ENCODE peak calls at places on chromosomes 13 and 19, in ten cellular contexts. One of them, this sample, is unnamed. For H3K4me1, the result is how much of the 10 kb centered on the place peaks cover.

GRCh38 chr13:86729206-86729605 is 930.0 kb upstream of the SLITRK6 start:
- DNase-seq in psoas muscle: no peak
- DNase-seq in K562: no peak
- DNase-seq in adrenal gland: no peak
- DNase-seq in sigmoid colon: no peak
- DNase-seq in Panc1: no peak
- DNase-seq in IMR-90: no peak
- DNase-seq in Peyer's patch: no peak
- DNase-seq in GM23338: no peak
- DNase-seq in spleen: no peak
- DNase-seq in this sample: no peak

GRCh38 chr13:25890671-25891212 is 161.1 kb downstream of the SHISA2 start:
- DNase-seq in psoas muscle: no peak
- DNase-seq in K562: no peak
- DNase-seq in adrenal gland: no peak
- DNase-seq in sigmoid colon: no peak
- DNase-seq in Panc1: no peak
- DNase-seq in IMR-90: no peak
- DNase-seq in Peyer's patch: no peak
- DNase-seq in GM23338: no peak
- DNase-seq in spleen: no peak
- DNase-seq in this sample: no peak

GRCh38 chr13:25249001-25249543 is 38.2 kb downstream of the MTMR6 start:
- DNase-seq in psoas muscle: no peak
- DNase-seq in K562: no peak
- DNase-seq in adrenal gland: no peak
- DNase-seq in sigmoid colon: no peak
- DNase-seq in Panc1: no peak
- DNase-seq in IMR-90: peak
- DNase-seq in Peyer's patch: no peak
- DNase-seq in GM23338: peak
- DNase-seq in spleen: no peak
- DNase-seq in this sample: no peak

GRCh38 chr19:33344210-33344609 is 29.3 kb upstream of the CEBPG start:
- DNase-seq in psoas muscle: no peak
- DNase-seq in K562: no peak
- DNase-seq in adrenal gland: no peak
- DNase-seq in sigmoid colon: peak
- DNase-seq in Panc1: no peak
- DNase-seq in IMR-90: no peak
- DNase-seq in Peyer's patch: no peak
- DNase-seq in GM23338: peak
- DNase-seq in spleen: no peak
- DNase-seq in this sample: no peak

GRCh38 chr13:77333521-77334083 is 6.7 kb upstream of the MYCBP2 start:
- DNase-seq in psoas muscle: no peak
- DNase-seq in K562: no peak
- DNase-seq in adrenal gland: no peak
- DNase-seq in sigmoid colon: no peak
- DNase-seq in Panc1: no peak
- DNase-seq in IMR-90: no peak
- DNase-seq in Peyer's patch: no peak
- DNase-seq in GM23338: no peak
- DNase-seq in spleen: no peak
- DNase-seq in this sample: peak

GRCh38 chr19:8081569-8082550 is 29.3 kb downstream of the CCL25 start:
- DNase-seq in psoas muscle: no peak
- DNase-seq in K562: no peak
- DNase-seq in adrenal gland: no peak
- DNase-seq in sigmoid colon: no peak
- DNase-seq in Panc1: no peak
- DNase-seq in IMR-90: no peak
- DNase-seq in Peyer's patch: no peak
- DNase-seq in GM23338: peak
- DNase-seq in spleen: no peak
- DNase-seq in this sample: no peak

GRCh38 chr13:72970956-72971355 is 87.8 kb upstream of the KLF5 start:
- DNase-seq in psoas muscle: no peak
- DNase-seq in K562: no peak
- DNase-seq in adrenal gland: no peak
- DNase-seq in sigmoid colon: no peak
- DNase-seq in Panc1: no peak
- DNase-seq in IMR-90: peak
- DNase-seq in Peyer's patch: no peak
- DNase-seq in GM23338: no peak
- DNase-seq in spleen: no peak
- DNase-seq in this sample: no peak

GRCh38 chr13:97127842-97128241 is 94.3 kb upstream of the MBNL2 start:
- DNase-seq in psoas muscle: no peak
- DNase-seq in K562: no peak
- DNase-seq in adrenal gland: no peak
- DNase-seq in sigmoid colon: no peak
- DNase-seq in Panc1: no peak
- DNase-seq in IMR-90: no peak
- DNase-seq in Peyer's patch: no peak
- DNase-seq in GM23338: peak
- DNase-seq in spleen: no peak
- DNase-seq in this sample: no peak

GRCh38 chr13:65856464-65856863 is 1373.7 kb downstream of the PCDH9 start:
- DNase-seq in psoas muscle: no peak
- DNase-seq in K562: no peak
- DNase-seq in adrenal gland: no peak
- DNase-seq in sigmoid colon: no peak
- DNase-seq in Panc1: no peak
- DNase-seq in IMR-90: peak
- DNase-seq in Peyer's patch: no peak
- DNase-seq in GM23338: no peak
- DNase-seq in spleen: no peak
- DNase-seq in this sample: no peak

GRCh38 chr13:35379663-35380062 is 96.8 kb downstream of the MAB21L1 start:
- DNase-seq in psoas muscle: no peak
- DNase-seq in K562: no peak
- DNase-seq in adrenal gland: no peak
- DNase-seq in sigmoid colon: no peak
- DNase-seq in Panc1: no peak
- DNase-seq in IMR-90: no peak
- DNase-seq in Peyer's patch: no peak
- DNase-seq in GM23338: no peak
- DNase-seq in spleen: no peak
- DNase-seq in this sample: no peak

GRCh38 chr19:51689751-51690358 is 3.3 kb upstream of the SPACA6 start:
- DNase-seq in psoas muscle: peak
- DNase-seq in K562: peak
- DNase-seq in adrenal gland: peak
- DNase-seq in sigmoid colon: peak
- DNase-seq in Panc1: no peak
- DNase-seq in IMR-90: no peak
- DNase-seq in Peyer's patch: peak
- DNase-seq in GM23338: peak
- DNase-seq in spleen: peak
- DNase-seq in this sample: peak

GRCh38 chr19:33554391-33554790 is 32.8 kb upstream of the PEPD start:
- DNase-seq in psoas muscle: no peak
- DNase-seq in K562: no peak
- DNase-seq in adrenal gland: no peak
- DNase-seq in sigmoid colon: no peak
- DNase-seq in Panc1: no peak
- DNase-seq in IMR-90: no peak
- DNase-seq in Peyer's patch: no peak
- DNase-seq in GM23338: no peak
- DNase-seq in spleen: no peak
- DNase-seq in this sample: no peak

GRCh38 chr13:89165685-89166084 is 1494.5 kb downstream of the SLITRK5 start:
- DNase-seq in psoas muscle: no peak
- DNase-seq in K562: no peak
- DNase-seq in adrenal gland: no peak
- DNase-seq in sigmoid colon: no peak
- DNase-seq in Panc1: no peak
- DNase-seq in IMR-90: no peak
- DNase-seq in Peyer's patch: no peak
- DNase-seq in GM23338: no peak
- DNase-seq in spleen: no peak
- DNase-seq in this sample: no peak

DNA sequence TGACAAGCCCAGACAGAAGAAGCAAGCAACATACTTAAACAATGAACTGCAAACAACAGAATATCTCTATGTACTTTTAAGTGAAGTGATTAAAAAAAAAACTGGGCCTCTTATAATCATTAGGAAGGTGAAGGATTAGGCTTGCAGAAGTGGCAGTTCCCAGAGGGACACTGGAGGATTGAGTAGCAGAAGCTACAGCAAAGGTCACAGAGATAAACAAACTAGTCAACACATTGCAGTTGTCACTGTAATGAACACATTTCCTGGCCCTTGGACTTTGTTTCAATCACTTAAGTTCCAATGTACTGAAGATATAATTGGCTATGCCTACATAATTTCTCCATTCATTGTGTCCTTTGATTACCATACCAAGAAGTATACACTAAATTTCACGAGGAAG is 1498.8 kb downstream of the SLITRK5 start:
- DNase-seq in psoas muscle: no peak
- DNase-seq in K562: no peak
- DNase-seq in adrenal gland: no peak
- DNase-seq in sigmoid colon: no peak
- DNase-seq in Panc1: no peak
- DNase-seq in IMR-90: no peak
- DNase-seq in Peyer's patch: no peak
- DNase-seq in GM23338: no peak
- DNase-seq in spleen: no peak
- DNase-seq in this sample: no peak
- H3K4me3 ChIP-seq in psoas muscle: no peak
- H3K4me3 ChIP-seq in K562: no peak
- H3K4me3 ChIP-seq in adrenal gland: no peak
- H3K4me3 ChIP-seq in sigmoid colon: no peak
- H3K4me3 ChIP-seq in Panc1: no peak
- H3K4me3 ChIP-seq in IMR-90: no peak
- H3K4me3 ChIP-seq in Peyer's patch: no peak
- H3K4me3 ChIP-seq in GM23338: no peak
- H3K4me3 ChIP-seq in spleen: no peak
- H3K4me3 ChIP-seq in this sample: no peak

DNA sequence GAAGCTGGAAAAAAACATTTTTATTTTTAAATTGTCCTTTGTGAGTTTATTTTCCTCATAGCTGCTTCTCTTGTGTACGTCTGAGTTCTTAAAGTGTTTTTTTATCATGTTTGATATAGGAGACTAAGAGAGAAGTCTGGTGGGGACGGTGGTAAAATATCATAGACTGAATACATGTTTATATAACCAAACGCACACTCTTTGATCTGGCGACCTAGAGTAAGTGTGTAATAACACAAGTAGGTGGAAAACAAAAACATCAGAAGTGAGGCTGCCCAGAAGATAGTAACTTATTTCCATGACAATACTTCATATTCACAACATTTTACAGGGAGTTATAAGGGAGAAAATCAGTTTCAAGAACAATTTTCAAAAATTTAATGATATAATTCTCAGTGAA is 118.2 kb upstream of the POSTN start:
- DNase-seq in psoas muscle: no peak
- DNase-seq in K562: no peak
- DNase-seq in adrenal gland: no peak
- DNase-seq in sigmoid colon: no peak
- DNase-seq in Panc1: no peak
- DNase-seq in IMR-90: peak
- DNase-seq in Peyer's patch: no peak
- DNase-seq in GM23338: no peak
- DNase-seq in spleen: no peak
- DNase-seq in this sample: no peak
- H3K4me1 ChIP-seq in psoas muscle: under half
- H3K4me1 ChIP-seq in K562: under half
- H3K4me1 ChIP-seq in adrenal gland: under half
- H3K4me1 ChIP-seq in sigmoid colon: under half
- H3K4me1 ChIP-seq in Panc1: under half
- H3K4me1 ChIP-seq in IMR-90: under half
- H3K4me1 ChIP-seq in Peyer's patch: under half
- H3K4me1 ChIP-seq in GM23338: under half
- H3K4me1 ChIP-seq in spleen: under half
- H3K4me1 ChIP-seq in this sample: under half

DNA sequence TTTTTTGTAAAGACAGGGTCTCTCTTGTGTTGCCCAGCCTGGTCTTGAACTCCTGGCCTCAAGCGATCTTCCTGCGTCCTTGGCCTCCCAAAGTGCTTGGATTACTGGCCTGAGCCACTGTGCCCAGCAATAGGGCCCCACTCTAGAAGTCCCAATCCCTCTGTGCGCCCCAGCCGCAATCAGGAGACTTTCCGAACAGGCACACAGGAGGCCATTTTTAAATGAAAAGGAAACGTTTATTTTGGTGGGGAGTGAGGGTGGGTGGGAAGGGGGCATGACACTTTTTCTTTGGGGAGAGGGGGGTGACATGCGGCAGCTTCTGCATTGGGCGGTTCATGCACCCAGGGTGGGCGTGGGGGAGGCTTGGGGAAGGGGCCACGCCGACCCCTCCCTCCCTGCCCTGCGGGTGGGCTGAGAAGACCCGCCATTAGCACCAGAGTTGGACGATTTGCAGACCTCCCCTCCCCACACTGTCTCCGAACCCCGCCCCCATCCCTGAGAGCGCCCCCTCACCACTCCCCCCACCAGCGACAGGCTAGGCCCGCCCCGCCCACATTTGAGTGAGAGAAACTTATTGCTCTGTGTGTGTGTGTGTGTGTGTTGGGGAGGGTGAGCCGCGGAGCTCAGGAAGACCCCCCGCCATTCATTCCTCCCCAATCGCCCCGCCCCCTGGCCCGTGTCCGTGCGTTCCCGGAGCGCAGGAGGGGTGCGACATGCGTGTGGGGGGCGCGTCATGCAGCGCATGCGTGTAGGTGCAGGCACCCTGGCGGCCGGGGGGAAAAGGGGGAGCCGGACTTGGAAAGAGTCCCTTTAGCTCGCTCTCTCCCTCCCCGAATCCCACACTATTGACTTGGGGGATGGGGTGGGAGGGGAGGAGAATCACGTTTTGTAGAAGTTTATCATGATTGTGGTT is 17.2 kb downstream of the KCNC3 start:
- DNase-seq in psoas muscle: no peak
- DNase-seq in K562: peak
- DNase-seq in adrenal gland: no peak
- DNase-seq in sigmoid colon: no peak
- DNase-seq in Panc1: no peak
- DNase-seq in IMR-90: no peak
- DNase-seq in Peyer's patch: no peak
- DNase-seq in GM23338: peak
- DNase-seq in spleen: no peak
- DNase-seq in this sample: peak
- TF ChIP-seq CTCF in psoas muscle: no peak
- TF ChIP-seq CTCF in K562: no peak
- TF ChIP-seq CTCF in adrenal gland: no peak
- TF ChIP-seq CTCF in sigmoid colon: no peak
- TF ChIP-seq CTCF in Panc1: no peak
- TF ChIP-seq CTCF in IMR-90: no peak
- TF ChIP-seq CTCF in Peyer's patch: no peak
- TF ChIP-seq CTCF in GM23338: no peak
- TF ChIP-seq CTCF in spleen: no peak
- TF ChIP-seq CTCF in this sample: no peak

DNA sequence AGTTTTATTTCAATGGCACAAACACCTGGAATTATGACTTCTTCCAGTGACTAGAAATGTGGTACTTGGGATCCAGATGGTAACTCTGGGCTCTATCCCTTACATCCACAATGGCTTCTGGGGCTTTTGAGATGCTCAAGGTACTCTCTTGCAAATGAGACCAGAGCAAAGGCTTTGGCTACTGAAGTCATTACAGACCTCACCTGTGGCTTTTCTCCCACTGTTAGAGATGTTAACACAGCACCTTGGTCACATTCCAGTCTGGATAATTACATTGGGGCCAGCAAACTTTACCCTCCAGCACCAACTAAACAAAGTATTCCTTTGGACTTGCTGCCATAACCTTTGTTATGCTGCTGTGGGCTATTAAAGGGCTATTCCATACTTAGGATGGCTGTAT is 6.1 kb downstream of the ENOX1 start:
- DNase-seq in psoas muscle: no peak
- DNase-seq in K562: no peak
- DNase-seq in adrenal gland: no peak
- DNase-seq in sigmoid colon: no peak
- DNase-seq in Panc1: no peak
- DNase-seq in IMR-90: no peak
- DNase-seq in Peyer's patch: no peak
- DNase-seq in GM23338: peak
- DNase-seq in spleen: no peak
- DNase-seq in this sample: no peak
- H3K4me3 ChIP-seq in psoas muscle: no peak
- H3K4me3 ChIP-seq in K562: no peak
- H3K4me3 ChIP-seq in adrenal gland: no peak
- H3K4me3 ChIP-seq in sigmoid colon: no peak
- H3K4me3 ChIP-seq in Panc1: no peak
- H3K4me3 ChIP-seq in IMR-90: no peak
- H3K4me3 ChIP-seq in Peyer's patch: no peak
- H3K4me3 ChIP-seq in GM23338: no peak
- H3K4me3 ChIP-seq in spleen: no peak
- H3K4me3 ChIP-seq in this sample: no peak